ENCODE peak calls at places on chromosomes 16 and 17, in seven cellular contexts. K is naive thymus-derived CD4-positive, alpha-beta T cell; V is T-cell; T is kidney tubule cell; Y is SHP77; A is activated CD4-positive, alpha-beta T cell treated with anti-CD3 and anti-CD28 coated beads for 48 hours; H is amygdala. E is an unnamed sample.

GRCh38 chr16:78462261-78463208 is 363.1 kb downstream of the WWOX start:
- DNase-seq in T (peak; percentile 39), H (no peak), V (no peak), K (no peak), A (no peak), Y (peak; percentile 35), E (no peak)

GRCh38 chr17:7336240-7337175 is at the start of gene ACAP1:
- DNase-seq in H (no peak), T (no peak), A (peak; percentile 89), K (peak; percentile 70), V (peak; percentile 91), Y (no peak), E (no peak)

GRCh38 chr17:9937164-9937835 is 32.2 kb upstream of the RCVRN start:
- DNase-seq in A (no peak), V (no peak), H (no peak), K (no peak), Y (no peak), T (no peak), E (no peak)

GRCh38 chr17:82021728-82022309 is 859 bp downstream of the CENPX start:
- DNase-seq in V (no peak), H (no peak), Y (peak; percentile 14), K (no peak), A (peak; percentile 35), T (peak; percentile 17), E (no peak)

GRCh38 chr16:48383204-48383876 is 1.9 kb downstream of the SIAH1 start:
- DNase-seq in A (no peak), Y (no peak), T (no peak), K (no peak), V (no peak), H (no peak), E (no peak)

GRCh38 chr17:67413399-67413798 is 36.3 kb downstream of the PITPNC1 start:
- DNase-seq in Y (no peak), K (no peak), A (no peak), H (no peak), T (no peak), V (no peak), E (peak; percentile 43)

GRCh38 chr16:78230832-78231231 is 131.4 kb downstream of the WWOX start:
- DNase-seq in A (no peak), K (no peak), T (peak; percentile 19), Y (no peak), V (no peak), H (no peak), E (no peak)

GRCh38 chr16:57091200-57091989 is 988 bp upstream of the CPNE2 start:
- DNase-seq in Y (peak; percentile 12), T (peak; percentile 53), V (no peak), H (no peak), A (no peak), K (no peak), E (peak; percentile 99)

GRCh38 chr16:54766355-54766754 is 164.3 kb upstream of the IRX5 start:
- DNase-seq in K (no peak), T (no peak), A (no peak), Y (no peak), V (no peak), H (no peak), E (no peak)

GRCh38 chr17:16158721-16159120 is 56.6 kb downstream of the NCOR1 start:
- DNase-seq in T (no peak), V (no peak), K (no peak), H (no peak), Y (no peak), A (no peak), E (no peak)

GRCh38 chr17:82193520-82194236 is 19.0 kb downstream of the CCDC57 start:
- DNase-seq in K (no peak), H (no peak), A (no peak), V (no peak), Y (no peak), T (no peak), E (no peak)

GRCh38 chr16:4114257-4115208 is 1.7 kb downstream of the ADCY9 start:
- DNase-seq in T (peak; percentile 23), Y (no peak), V (no peak), A (no peak), H (no peak), K (no peak), E (no peak)

GRCh38 chr17:58204796-58205195 is 12.3 kb downstream of the EPX start:
- DNase-seq in A (no peak), V (no peak), K (no peak), Y (no peak), H (no peak), T (no peak), E (no peak)

GRCh38 chr16:89357460-89357859 is 132.9 kb downstream of the ANKRD11 start:
- DNase-seq in A (peak; percentile 28), H (peak; percentile 23), T (no peak), V (peak; percentile 30), K (no peak), Y (peak; percentile 37), E (peak; percentile 70)

GRCh38 chr16:89024546-89024945 is 47.5 kb upstream of the CBFA2T3 start:
- DNase-seq in T (no peak), H (no peak), Y (no peak), K (no peak), V (no peak), A (no peak), E (no peak)

GRCh38 chr17:7263801-7264078 is 1.5 kb upstream of the CLDN7 start:
- DNase-seq in H (no peak), Y (no peak), T (no peak), V (no peak), K (no peak), A (no peak), E (no peak)

GRCh38 chr17:21842332-21843317 is 150.3 kb downstream of the KCNJ18 start:
- DNase-seq in H (no peak), A (no peak), T (no peak), K (no peak), V (no peak), Y (no peak), E (peak; percentile 42)

GRCh38 chr16:2328428-2328827 is 12.1 kb downstream of the ABCA3 start:
- DNase-seq in V (no peak), Y (no peak), K (no peak), T (no peak), H (no peak), A (no peak), E (no peak)

GRCh38 chr16:57486858-57487834 is 853 bp upstream of the DOK4 start:
- DNase-seq in A (no peak), Y (no peak), K (no peak), V (no peak), H (no peak), T (no peak), E (no peak)

GRCh38 chr16:4651842-4652241 is 27.2 kb downstream of the MGRN1 start:
- DNase-seq in H (no peak), K (no peak), Y (no peak), V (no peak), A (no peak), T (no peak), E (no peak)

GRCh38 chr16:10921536-10922327 is 20.5 kb downstream of the DEXI start:
- DNase-seq in H (no peak), T (peak; percentile 19), V (no peak), K (no peak), Y (no peak), A (no peak), E (no peak)

GRCh38 chr17:55845385-55845784 is 94.5 kb downstream of the PCTP start:
- DNase-seq in H (peak; percentile 0), K (no peak), V (peak; percentile 6), A (peak; percentile 39), Y (no peak), T (peak; percentile 40), E (peak; percentile 72)

GRCh38 chr17:35713069-35713728 is 18.2 kb upstream of the RASL10B start:
- DNase-seq in V (no peak), T (peak; percentile 20), Y (no peak), A (no peak), K (no peak), H (no peak), E (peak; percentile 71)

GRCh38 chr17:33888455-33888854 is 366.6 kb upstream of the CCL2 start:
- DNase-seq in T (peak; percentile 46), A (no peak), H (no peak), K (no peak), Y (no peak), V (no peak), E (no peak)

GRCh38 chr17:18038149-18038850 is 668 bp downstream of the ATPAF2 start:
- DNase-seq in T (peak; percentile 53), K (no peak), A (peak; percentile 32), V (no peak), Y (no peak), H (no peak), E (no peak)

GRCh38 chr16:22813946-22814325 is at the start of gene HS3ST2:
- DNase-seq in A (peak; percentile 14), V (no peak), T (peak; percentile 53), H (no peak), Y (no peak), K (no peak), E (peak; percentile 78)

GRCh38 chr16:57972285-57972684 is 1.4 kb upstream of the CNGB1 start:
- DNase-seq in H (no peak), T (no peak), K (no peak), V (no peak), A (no peak), Y (no peak), E (no peak)

GRCh38 chr16:49698931-49699715 is 156.8 kb downstream of the ZNF423 start:
- DNase-seq in T (no peak), K (no peak), V (no peak), H (no peak), Y (no peak), A (no peak), E (peak; percentile 37)

GRCh38 chr17:58677204-58677880 is 14.5 kb downstream of the TEX14 start:
- DNase-seq in H (no peak), Y (no peak), A (no peak), V (no peak), K (no peak), T (no peak), E (no peak)

GRCh38 chr17:37322826-37323561 is 52.8 kb upstream of the C17orf78 start:
- DNase-seq in H (no peak), V (no peak), K (no peak), A (no peak), T (no peak), Y (no peak), E (no peak)

GRCh38 chr17:57608369-57609124 is 136.6 kb downstream of the CCDC182 start:
- DNase-seq in A (no peak), K (no peak), T (no peak), H (no peak), Y (no peak), V (no peak), E (no peak)

GRCh38 chr17:80812362-80813088 is 179.1 kb upstream of the CHMP6 start:
- DNase-seq in H (no peak), V (no peak), A (peak; percentile 34), T (no peak), Y (no peak), K (no peak), E (no peak)

GRCh38 chr17:62093188-62094155 is 28.4 kb upstream of the MED13 start:
- DNase-seq in K (no peak), A (peak; percentile 36), V (no peak), T (peak; percentile 97), H (no peak), Y (no peak), E (no peak)

GRCh38 chr16:66569131-66569530 is 2.9 kb downstream of the CMTM1 start:
- DNase-seq in K (no peak), A (no peak), V (no peak), T (peak; percentile 46), Y (no peak), H (no peak), E (no peak)

GRCh38 chr17:65473985-65474384 is 87.5 kb downstream of the AXIN2 start:
- DNase-seq in V (no peak), H (no peak), A (no peak), Y (no peak), T (no peak), K (no peak), E (no peak)

GRCh38 chr17:60165976-60166375 is 16.2 kb downstream of the CA4 start:
- DNase-seq in H (no peak), K (no peak), T (peak; percentile 49), Y (no peak), A (peak; percentile 39), V (no peak), E (no peak)

GRCh38 chr16:57473176-57473840 is 10.8 kb downstream of the POLR2C start:
- DNase-seq in K (no peak), V (no peak), H (no peak), T (no peak), A (no peak), Y (no peak), E (no peak)